ENCODE peak calls at places on chromosomes 3 and 15, in nine cellular contexts. One of them, this sample, is unnamed. For H3K4me1, the result is how much of the 10 kb centered on the place peaks cover.

GRCh38 chr3:4820296-4821121 is 158.7 kb upstream of the BHLHE40 start:
- DNase-seq in Peyer's patch: no peak
- DNase-seq in testis: no peak
- DNase-seq in stomach: no peak
- DNase-seq in adrenal gland: no peak
- DNase-seq in A549: no peak
- DNase-seq in gastrocnemius medialis: no peak
- DNase-seq in esophagus squamous epithelium: no peak
- DNase-seq in sigmoid colon: no peak
- DNase-seq in this sample: no peak

GRCh38 chr3:174874258-174874657 is 15.1 kb downstream of the NAALADL2 start:
- DNase-seq in A549: no peak
- DNase-seq in sigmoid colon: no peak
- DNase-seq in stomach: no peak
- DNase-seq in Peyer's patch: no peak
- DNase-seq in adrenal gland: no peak
- DNase-seq in gastrocnemius medialis: no peak
- DNase-seq in testis: no peak
- DNase-seq in esophagus squamous epithelium: no peak
- DNase-seq in this sample: no peak

GRCh38 chr3:18062289-18063025 is 320.0 kb upstream of the TBC1D5 start:
- DNase-seq in esophagus squamous epithelium: no peak
- DNase-seq in gastrocnemius medialis: no peak
- DNase-seq in stomach: no peak
- DNase-seq in adrenal gland: no peak
- DNase-seq in Peyer's patch: no peak
- DNase-seq in testis: no peak
- DNase-seq in sigmoid colon: no peak
- DNase-seq in A549: no peak
- DNase-seq in this sample: no peak

GRCh38 chr3:155070932-155071387 is 9.2 kb upstream of the MME start:
- DNase-seq in sigmoid colon: no peak
- DNase-seq in testis: no peak
- DNase-seq in gastrocnemius medialis: peak
- DNase-seq in esophagus squamous epithelium: no peak
- DNase-seq in stomach: no peak
- DNase-seq in adrenal gland: no peak
- DNase-seq in A549: no peak
- DNase-seq in Peyer's patch: no peak
- DNase-seq in this sample: no peak

GRCh38 chr3:40780341-40780800 is 255.6 kb downstream of the ZNF621 start:
- DNase-seq in gastrocnemius medialis: peak
- DNase-seq in esophagus squamous epithelium: no peak
- DNase-seq in A549: no peak
- DNase-seq in Peyer's patch: peak
- DNase-seq in adrenal gland: peak
- DNase-seq in sigmoid colon: peak
- DNase-seq in stomach: peak
- DNase-seq in testis: peak
- DNase-seq in this sample: peak

GRCh38 chr15:58383876-58384275 is 47.9 kb upstream of the LIPC start:
- DNase-seq in sigmoid colon: no peak
- DNase-seq in adrenal gland: no peak
- DNase-seq in testis: no peak
- DNase-seq in Peyer's patch: no peak
- DNase-seq in gastrocnemius medialis: no peak
- DNase-seq in stomach: no peak
- DNase-seq in esophagus squamous epithelium: no peak
- DNase-seq in A549: no peak
- DNase-seq in this sample: no peak

GRCh38 chr3:31066999-31067398 is 172.5 kb upstream of the GADL1 start:
- DNase-seq in testis: no peak
- DNase-seq in gastrocnemius medialis: peak
- DNase-seq in sigmoid colon: no peak
- DNase-seq in Peyer's patch: no peak
- DNase-seq in esophagus squamous epithelium: no peak
- DNase-seq in stomach: no peak
- DNase-seq in adrenal gland: peak
- DNase-seq in A549: no peak
- DNase-seq in this sample: peak

GRCh38 chr15:63246691-63247464 is 30.5 kb upstream of the APH1B start:
- DNase-seq in stomach: no peak
- DNase-seq in A549: no peak
- DNase-seq in gastrocnemius medialis: peak
- DNase-seq in sigmoid colon: peak
- DNase-seq in adrenal gland: no peak
- DNase-seq in Peyer's patch: no peak
- DNase-seq in esophagus squamous epithelium: no peak
- DNase-seq in testis: no peak
- DNase-seq in this sample: peak

GRCh38 chr15:73691398-73691797 is 7.2 kb downstream of the CD276 start:
- DNase-seq in A549: no peak
- DNase-seq in testis: peak
- DNase-seq in stomach: peak
- DNase-seq in sigmoid colon: peak
- DNase-seq in esophagus squamous epithelium: no peak
- DNase-seq in gastrocnemius medialis: peak
- DNase-seq in Peyer's patch: no peak
- DNase-seq in adrenal gland: peak
- DNase-seq in this sample: no peak

GRCh38 chr15:66387176-66388056 is 704 bp downstream of the MAP2K1 start:
- DNase-seq in esophagus squamous epithelium: no peak
- DNase-seq in testis: peak
- DNase-seq in sigmoid colon: peak
- DNase-seq in stomach: peak
- DNase-seq in A549: peak
- DNase-seq in adrenal gland: peak
- DNase-seq in Peyer's patch: peak
- DNase-seq in gastrocnemius medialis: peak
- DNase-seq in this sample: peak

GRCh38 chr15:48794697-48795134 is 16.2 kb downstream of the CEP152 start:
- DNase-seq in esophagus squamous epithelium: no peak
- DNase-seq in stomach: no peak
- DNase-seq in testis: no peak
- DNase-seq in Peyer's patch: no peak
- DNase-seq in adrenal gland: no peak
- DNase-seq in sigmoid colon: no peak
- DNase-seq in A549: no peak
- DNase-seq in gastrocnemius medialis: no peak
- DNase-seq in this sample: no peak

GRCh38 chr3:124816206-124816605 is 71.0 kb downstream of the ITGB5 start:
- DNase-seq in Peyer's patch: no peak
- DNase-seq in adrenal gland: no peak
- DNase-seq in esophagus squamous epithelium: no peak
- DNase-seq in testis: no peak
- DNase-seq in A549: no peak
- DNase-seq in sigmoid colon: no peak
- DNase-seq in stomach: no peak
- DNase-seq in gastrocnemius medialis: no peak
- DNase-seq in this sample: no peak

GRCh38 chr3:110568246-110568645 is 503.4 kb upstream of the NECTIN3 start:
- DNase-seq in stomach: no peak
- DNase-seq in A549: no peak
- DNase-seq in adrenal gland: no peak
- DNase-seq in sigmoid colon: no peak
- DNase-seq in testis: no peak
- DNase-seq in Peyer's patch: no peak
- DNase-seq in gastrocnemius medialis: no peak
- DNase-seq in esophagus squamous epithelium: no peak
- DNase-seq in this sample: no peak

GRCh38 chr3:4745240-4745620 is 234.0 kb upstream of the BHLHE40 start:
- DNase-seq in A549: no peak
- DNase-seq in gastrocnemius medialis: no peak
- DNase-seq in sigmoid colon: no peak
- DNase-seq in Peyer's patch: no peak
- DNase-seq in stomach: no peak
- DNase-seq in testis: no peak
- DNase-seq in adrenal gland: no peak
- DNase-seq in esophagus squamous epithelium: no peak
- DNase-seq in this sample: no peak

GRCh38 chr15:39804026-39804425 is 21.4 kb upstream of the FSIP1 start:
- DNase-seq in adrenal gland: no peak
- DNase-seq in stomach: no peak
- DNase-seq in A549: no peak
- DNase-seq in gastrocnemius medialis: no peak
- DNase-seq in Peyer's patch: no peak
- DNase-seq in esophagus squamous epithelium: no peak
- DNase-seq in sigmoid colon: no peak
- DNase-seq in testis: no peak
- DNase-seq in this sample: no peak

GRCh38 chr3:134846943-134847342 is 51.9 kb downstream of the EPHB1 start:
- DNase-seq in adrenal gland: peak
- DNase-seq in Peyer's patch: no peak
- DNase-seq in testis: no peak
- DNase-seq in gastrocnemius medialis: no peak
- DNase-seq in A549: peak
- DNase-seq in stomach: no peak
- DNase-seq in esophagus squamous epithelium: no peak
- DNase-seq in sigmoid colon: no peak
- DNase-seq in this sample: no peak

GRCh38 chr3:68986496-68987208 is 26.8 kb downstream of the EOGT start:
- DNase-seq in adrenal gland: no peak
- DNase-seq in Peyer's patch: no peak
- DNase-seq in gastrocnemius medialis: no peak
- DNase-seq in testis: no peak
- DNase-seq in esophagus squamous epithelium: no peak
- DNase-seq in stomach: no peak
- DNase-seq in A549: no peak
- DNase-seq in sigmoid colon: no peak
- DNase-seq in this sample: no peak

GRCh38 chr3:47022540-47023161 is 43.2 kb downstream of the NBEAL2 start:
- DNase-seq in A549: no peak
- DNase-seq in gastrocnemius medialis: peak
- DNase-seq in stomach: peak
- DNase-seq in Peyer's patch: no peak
- DNase-seq in esophagus squamous epithelium: no peak
- DNase-seq in adrenal gland: peak
- DNase-seq in testis: no peak
- DNase-seq in sigmoid colon: peak
- DNase-seq in this sample: no peak

GRCh38 chr3:113167929-113168771 is 43.2 kb upstream of the BOC start:
- DNase-seq in testis: peak
- DNase-seq in gastrocnemius medialis: peak
- DNase-seq in Peyer's patch: no peak
- DNase-seq in adrenal gland: no peak
- DNase-seq in stomach: no peak
- DNase-seq in esophagus squamous epithelium: no peak
- DNase-seq in sigmoid colon: peak
- DNase-seq in A549: no peak
- DNase-seq in this sample: peak

GRCh38 chr3:111803123-111803593 is 55.9 kb upstream of the PHLDB2 start:
- DNase-seq in Peyer's patch: peak
- DNase-seq in gastrocnemius medialis: peak
- DNase-seq in sigmoid colon: peak
- DNase-seq in adrenal gland: peak
- DNase-seq in A549: peak
- DNase-seq in stomach: peak
- DNase-seq in testis: peak
- DNase-seq in esophagus squamous epithelium: no peak
- DNase-seq in this sample: peak
- H3K27ac ChIP-seq in Peyer's patch: peak
- H3K27ac ChIP-seq in gastrocnemius medialis: peak
- H3K27ac ChIP-seq in sigmoid colon: peak
- H3K27ac ChIP-seq in adrenal gland: peak
- H3K27ac ChIP-seq in A549: peak
- H3K27ac ChIP-seq in stomach: peak
- H3K27ac ChIP-seq in testis: no peak
- H3K27ac ChIP-seq in esophagus squamous epithelium: peak
- H3K27ac ChIP-seq in this sample: peak

DNA sequence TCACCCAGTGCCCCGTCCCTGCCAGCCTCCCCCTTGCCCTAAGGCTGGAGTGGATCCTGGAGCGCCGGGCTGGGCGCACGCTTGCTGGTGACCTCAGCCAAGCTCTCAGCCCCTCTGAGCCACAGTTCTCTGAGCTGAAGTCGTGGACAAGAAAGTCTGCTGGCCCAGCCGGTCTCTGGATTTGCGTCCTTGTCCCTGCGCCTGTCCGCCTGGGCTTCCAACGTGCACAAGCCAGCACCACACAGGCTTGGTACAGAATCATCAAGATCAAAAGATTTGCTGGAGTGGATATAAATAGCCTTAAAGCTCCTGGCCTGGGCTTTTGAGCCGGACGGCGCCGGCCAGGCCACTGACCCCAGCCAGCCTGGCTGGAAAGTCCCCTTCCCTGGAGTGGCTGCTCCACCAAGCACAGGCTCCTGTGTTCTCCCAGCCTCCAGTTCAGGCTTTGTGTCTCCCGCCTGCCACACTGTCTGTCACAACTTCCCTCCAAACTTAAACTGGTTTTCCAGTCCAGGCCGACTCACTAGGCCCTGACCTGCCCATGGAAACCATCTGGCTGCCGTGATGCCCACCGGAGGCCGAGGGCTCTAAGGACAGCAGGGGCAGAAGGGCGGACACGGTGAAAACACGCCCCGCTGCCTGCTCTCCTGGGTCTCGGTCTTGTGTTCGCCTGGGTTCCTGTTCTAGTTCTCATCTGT is 156.2 kb downstream of the NUP210 start:
- DNase-seq in esophagus squamous epithelium: no peak
- DNase-seq in stomach: no peak
- DNase-seq in sigmoid colon: no peak
- DNase-seq in gastrocnemius medialis: peak
- DNase-seq in Peyer's patch: no peak
- DNase-seq in testis: no peak
- DNase-seq in A549: no peak
- DNase-seq in adrenal gland: peak
- DNase-seq in this sample: no peak
- TF ChIP-seq POLR2A in esophagus squamous epithelium: no peak
- TF ChIP-seq POLR2A in stomach: no peak
- TF ChIP-seq POLR2A in sigmoid colon: no peak
- TF ChIP-seq POLR2A in gastrocnemius medialis: peak
- TF ChIP-seq POLR2A in Peyer's patch: no peak
- TF ChIP-seq POLR2A in testis: no peak
- TF ChIP-seq POLR2A in A549: no peak
- TF ChIP-seq POLR2A in adrenal gland: no peak
- TF ChIP-seq POLR2A in this sample: no peak

GRCh38 chr3:183372911-183373310 is 55.5 kb downstream of the MCF2L2 start:
- DNase-seq in Peyer's patch: no peak
- DNase-seq in adrenal gland: no peak
- DNase-seq in A549: no peak
- DNase-seq in testis: no peak
- DNase-seq in stomach: no peak
- DNase-seq in esophagus squamous epithelium: no peak
- DNase-seq in sigmoid colon: no peak
- DNase-seq in gastrocnemius medialis: no peak
- DNase-seq in this sample: no peak
- H3K4me1 ChIP-seq in Peyer's patch: under half
- H3K4me1 ChIP-seq in adrenal gland: under half
- H3K4me1 ChIP-seq in A549: under half
- H3K4me1 ChIP-seq in testis: under half
- H3K4me1 ChIP-seq in stomach: under half
- H3K4me1 ChIP-seq in esophagus squamous epithelium: under half
- H3K4me1 ChIP-seq in sigmoid colon: under half
- H3K4me1 ChIP-seq in gastrocnemius medialis: under half
- H3K4me1 ChIP-seq in this sample: under half

DNA sequence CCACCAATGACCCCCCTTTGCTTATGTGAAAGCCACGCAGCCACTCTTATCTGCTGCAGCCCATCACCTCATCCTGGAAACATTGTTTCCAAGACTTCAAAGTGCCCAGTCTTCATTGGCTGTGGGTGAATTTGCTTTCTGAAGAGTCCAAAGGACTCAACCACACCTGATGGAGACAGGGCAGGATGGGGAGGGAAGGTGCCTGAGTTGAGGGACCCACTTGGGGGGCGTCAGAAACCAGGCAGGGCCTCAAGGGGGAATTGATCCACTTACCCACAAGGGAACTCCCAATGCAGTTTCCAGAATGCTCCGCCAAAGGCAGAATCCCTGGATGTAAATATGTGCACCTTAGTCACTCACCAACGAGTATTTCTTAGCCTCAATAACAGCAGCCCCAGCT is 147.9 kb upstream of the ATP2B2 start:
- DNase-seq in adrenal gland: no peak
- DNase-seq in A549: no peak
- DNase-seq in sigmoid colon: no peak
- DNase-seq in esophagus squamous epithelium: no peak
- DNase-seq in stomach: no peak
- DNase-seq in Peyer's patch: no peak
- DNase-seq in testis: no peak
- DNase-seq in gastrocnemius medialis: no peak
- DNase-seq in this sample: no peak
- H3K27ac ChIP-seq in adrenal gland: no peak
- H3K27ac ChIP-seq in A549: no peak
- H3K27ac ChIP-seq in sigmoid colon: no peak
- H3K27ac ChIP-seq in esophagus squamous epithelium: no peak
- H3K27ac ChIP-seq in stomach: no peak
- H3K27ac ChIP-seq in Peyer's patch: no peak
- H3K27ac ChIP-seq in testis: no peak
- H3K27ac ChIP-seq in gastrocnemius medialis: no peak
- H3K27ac ChIP-seq in this sample: no peak

This sample was measured in uterus.